ENCODE peak calls at places on chromosomes 12 and 14, in seven cellular contexts. K is adipocyte; G is OCI-LY7; V is CD4-positive, alpha-beta T cell; A is CD8-positive, alpha-beta T cell; E is AG04450; B is thyroid gland. P is an unnamed sample. For H3K9me3, the result is how much of the 10 kb centered on the place peaks cover.

GRCh38 chr12:119796292-119796691 is 80.8 kb downstream of the CIT start:
- DNase-seq in A (no peak), K (no peak), E (no peak), B (no peak), G (no peak), V (no peak), P (no peak)

GRCh38 chr12:48105321-48105866 is 485 bp downstream of the SENP1 start:
- DNase-seq in K (peak), G (peak), A (peak), V (peak), E (no peak), B (no peak), P (peak)

GRCh38 chr12:6458281-6459003 is 6.6 kb downstream of the TAPBPL start:
- DNase-seq in K (no peak), A (no peak), G (no peak), E (no peak), V (no peak), B (no peak), P (no peak)

GRCh38 chr12:52390739-52391617 is 5.5 kb upstream of the KRT84 start:
- DNase-seq in A (no peak), G (peak), K (peak), V (no peak), B (no peak), E (no peak), P (no peak)

GRCh38 chr12:48973992-48974673 is 2.6 kb upstream of the WNT10B start:
- DNase-seq in B (peak), V (no peak), E (no peak), G (no peak), K (no peak), A (no peak), P (peak)

GRCh38 chr14:52951730-52952481 is 1.1 kb upstream of the FERMT2 start:
- DNase-seq in K (peak), A (no peak), E (peak), B (peak), G (no peak), V (no peak), P (peak)

GRCh38 chr14:64979336-64980074 is 7.2 kb upstream of the FNTB start:
- DNase-seq in G (no peak), V (no peak), A (no peak), B (no peak), K (peak), E (no peak), P (no peak)

GRCh38 chr12:63848450-63848849 is 4.0 kb downstream of the SRGAP1 start:
- DNase-seq in V (no peak), G (no peak), E (no peak), B (no peak), K (no peak), A (no peak), P (no peak)

GRCh38 chr14:55361190-55361589 is 50.4 kb downstream of the ATG14 start:
- DNase-seq in A (no peak), K (no peak), E (no peak), G (no peak), B (no peak), V (no peak), P (no peak)

GRCh38 chr14:64880382-64881121 is 845 bp upstream of the SPTB start:
- DNase-seq in G (no peak), A (peak), B (peak), E (no peak), K (peak), V (peak), P (peak)

GRCh38 chr12:54593716-54594115 is 5.3 kb upstream of the PPP1R1A start:
- DNase-seq in G (no peak), A (no peak), K (no peak), E (no peak), B (no peak), V (no peak), P (no peak)

GRCh38 chr14:27012641-27013040 is 414.8 kb upstream of the NOVA1 start:
- DNase-seq in K (no peak), A (no peak), G (no peak), V (no peak), E (no peak), B (no peak), P (no peak)
- H3K9me3 ChIP-seq in K (under half), A (under half), G (under half), V (under half), E (under half), B (under half), P (under half)

GRCh38 chr14:75609606-75610476 is 31.4 kb downstream of the FLVCR2 start:
- DNase-seq in K (peak), V (no peak), G (no peak), A (no peak), B (peak), E (no peak), P (no peak)
- H3K9me3 ChIP-seq in K (under half), V (under half), G (under half), A (under half), B (under half), E (under half), P (under half)

GRCh38 chr12:62523619-62524018 is 57.0 kb downstream of the MON2 start:
- DNase-seq in B (no peak), V (no peak), G (no peak), K (no peak), E (no peak), A (no peak), P (no peak)

GRCh38 chr12:62520361-62520760 is 53.7 kb downstream of the MON2 start:
- DNase-seq in A (no peak), V (no peak), G (no peak), B (no peak), K (no peak), E (no peak), P (no peak)

GRCh38 chr12:62522984-62523383 is 56.4 kb downstream of the MON2 start:
- DNase-seq in A (no peak), K (no peak), V (no peak), E (no peak), G (no peak), B (no peak), P (no peak)

GRCh38 chr12:62530596-62530995 is 64.0 kb downstream of the MON2 start:
- DNase-seq in E (peak), G (no peak), V (no peak), B (no peak), A (no peak), K (peak), P (no peak)

GRCh38 chr12:62525306-62525705 is 58.7 kb downstream of the MON2 start:
- DNase-seq in V (no peak), G (no peak), E (no peak), B (no peak), A (no peak), K (peak), P (no peak)
- H3K9me3 ChIP-seq in V (under half), G (under half), E (under half), B (under half), A (under half), K (under half), P (under half)

GRCh38 chr12:132918680-132919079 is 31.3 kb upstream of the CHFR start:
- DNase-seq in V (no peak), E (no peak), A (no peak), G (no peak), K (no peak), B (no peak), P (no peak)
- H3K9me3 ChIP-seq in V (half or more), E (half or more), A (under half), G (under half), K (half or more), B (under half), P (half or more)

GRCh38 chr12:132949936-132950837 is 5.9 kb downstream of the ZNF605 start:
- DNase-seq in E (no peak), K (no peak), G (no peak), A (no peak), V (no peak), B (no peak), P (no peak)

GRCh38 chr12:132953163-132953425 is 3.0 kb downstream of the ZNF605 start:
- DNase-seq in E (no peak), K (no peak), G (no peak), A (no peak), B (no peak), V (no peak), P (no peak)

GRCh38 chr12:132952371-132953162 is 3.5 kb downstream of the ZNF605 start:
- DNase-seq in G (no peak), V (no peak), A (no peak), K (no peak), B (no peak), E (no peak), P (no peak)

GRCh38 chr12:132951649-132952048 is 4.5 kb downstream of the ZNF605 start:
- DNase-seq in A (no peak), G (no peak), E (no peak), B (no peak), K (no peak), V (no peak), P (no peak)

GRCh38 chr12:132950844-132951535 is 5.1 kb downstream of the ZNF605 start:
- DNase-seq in V (no peak), B (no peak), G (no peak), A (no peak), K (no peak), E (no peak), P (no peak)
- H3K9me3 ChIP-seq in V (under half), B (under half), G (under half), A (under half), K (half or more), E (half or more), P (under half)

GRCh38 chr14:106204063-106204462 is 677.7 kb downstream of the TMEM121 start:
- DNase-seq in E (no peak), K (no peak), V (no peak), B (no peak), A (no peak), G (no peak), P (no peak)
- H3K9me3 ChIP-seq in E (half or more), K (under half), V (under half), B (under half), A (under half), G (under half), P (under half)

GRCh38 chr12:133046698-133047097 is 9.4 kb downstream of the ZNF84 start:
- DNase-seq in G (no peak), A (no peak), K (no peak), B (no peak), V (no peak), E (no peak), P (no peak)
- H3K9me3 ChIP-seq in G (half or more), A (half or more), K (half or more), B (under half), V (half or more), E (half or more), P (half or more)

P was measured in CD8-positive, alpha-beta memory T cell.